ENCODE peak calls at places on chromosome 2, in nine cellular contexts. Q is astrocyte of the cerebellum; G is kidney; Y is ovary; E is smooth muscle cell of the brain vasculature; U is activated CD8-positive, alpha-beta T cell treated with anti-CD3 and anti-CD28 coated beads, Interleukin-2, amount 10 ng/mL, durations not matched to agents 7 days and 5 days; C is WERI-Rb-1; H is AG09309; M is immature natural killer cell. Z is an unnamed sample.

GRCh38 chr2:47056374-47056773 is 98.7 kb downstream of the STPG4 start:
- DNase-seq in G (peak; percentile 87), H (peak; percentile 86), M (no peak), Y (peak; percentile 59), Q (no peak), C (no peak), U (no peak), E (peak; percentile 75), Z (no peak)

GRCh38 chr2:112204411-112204810 is 50.4 kb downstream of the ZC3H8 start:
- DNase-seq in M (no peak), H (no peak), Q (no peak), C (no peak), E (no peak), G (no peak), U (no peak), Y (no peak), Z (no peak)

GRCh38 chr2:101003278-101003775 is 1.2 kb downstream of the RPL31 start:
- DNase-seq in H (no peak), M (no peak), E (no peak), G (no peak), Y (no peak), U (no peak), Q (no peak), C (no peak), Z (no peak)

GRCh38 chr2:27249891-27250651 is 12.8 kb downstream of the SLC30A3 start:
- DNase-seq in Y (no peak), C (peak; percentile 94), H (no peak), G (peak; percentile 74), Q (no peak), M (no peak), U (peak; percentile 70), E (no peak), Z (peak; percentile 27)

GRCh38 chr2:46803551-46803885 is 112.1 kb downstream of the MCFD2 start:
- DNase-seq in Y (no peak), G (no peak), H (no peak), C (no peak), E (no peak), M (no peak), U (no peak), Q (no peak), Z (no peak)

GRCh38 chr2:173808676-173809075 is 156.5 kb downstream of the SP3 start:
- DNase-seq in M (no peak), U (no peak), C (no peak), E (no peak), Q (no peak), Y (no peak), G (no peak), H (no peak), Z (no peak)

GRCh38 chr2:232662486-232663260 is 29.3 kb downstream of the EFHD1 start:
- DNase-seq in M (no peak), Y (no peak), H (no peak), Q (no peak), C (no peak), E (no peak), U (no peak), G (no peak), Z (no peak)

GRCh38 chr2:232516556-232516955 is 3.6 kb upstream of the PRSS56 start:
- DNase-seq in Q (no peak), G (no peak), E (no peak), H (no peak), Y (no peak), M (no peak), U (no peak), C (no peak), Z (no peak)

GRCh38 chr2:219271021-219271420 is 8.1 kb upstream of the DNAJB2 start:
- DNase-seq in U (no peak), M (no peak), Q (no peak), Y (no peak), G (peak; percentile 27), H (no peak), E (no peak), C (no peak), Z (no peak)

GRCh38 chr2:216389565-216389964 is 17.3 kb upstream of the MARCHF4 start:
- DNase-seq in H (no peak), U (no peak), Q (no peak), Y (no peak), C (no peak), E (no peak), M (no peak), G (no peak), Z (no peak)

GRCh38 chr2:240916571-240917008 is 10.5 kb downstream of the CROCC2 start:
- DNase-seq in C (no peak), E (peak; percentile 79), G (peak; percentile 97), M (no peak), H (peak; percentile 71), Y (peak; percentile 61), Q (peak; percentile 16), U (no peak), Z (no peak)

GRCh38 chr2:30231726-30232026 is 342 bp downstream of the LBH start:
- DNase-seq in Y (no peak), E (no peak), Q (no peak), H (no peak), G (no peak), M (no peak), C (no peak), U (no peak), Z (no peak)

GRCh38 chr2:181178130-181178529 is 197.7 kb downstream of the UBE2E3 start:
- DNase-seq in G (no peak), H (no peak), E (no peak), U (no peak), M (no peak), Y (no peak), Q (no peak), C (no peak), Z (no peak)

GRCh38 chr2:9803023-9803805 is 40.1 kb upstream of the TAF1B start:
- DNase-seq in Y (no peak), C (peak; percentile 8), M (no peak), Q (no peak), E (no peak), H (no peak), G (peak; percentile 67), U (no peak), Z (no peak)

GRCh38 chr2:26970244-26970927 is at the start of gene MAPRE3:
- DNase-seq in Y (peak; percentile 82), M (peak; percentile 85), H (no peak), U (peak; percentile 81), Q (peak; percentile 15), G (peak; percentile 92), C (peak; percentile 94), E (no peak), Z (peak; percentile 75)

Z was measured in central memory CD8-positive, alpha-beta T cell.